ENCODE peak calls at places on chromosomes 6 and 20, in six cellular contexts. T is posterior cingulate gyrus; U is CD4-positive, alpha-beta T cell; Z is psoas muscle; Q is CD8-positive, alpha-beta memory T cell; R is HT1080. C is an unnamed sample.
A peak's percentile ranks its signal among the peaks of the same experiment; 100 is the strongest.

GRCh38 chr20:2168946-2169345 is 67.3 kb downstream of the STK35 start:
- DNase-seq in T (no peak), U (no peak), Z (no peak), Q (no peak), R (no peak), C (no peak)

GRCh38 chr6:16985484-16986284 is 116.2 kb upstream of the STMND1 start:
- DNase-seq in T (no peak), U (no peak), Z (no peak), Q (no peak), R (no peak), C (peak; percentile 39)

GRCh38 chr6:163306000-163306399 is 108.5 kb upstream of the QKI start:
- DNase-seq in T (no peak), U (no peak), Z (no peak), Q (no peak), R (no peak), C (no peak)

GRCh38 chr6:12935637-12936036 is 219.1 kb downstream of the PHACTR1 start:
- DNase-seq in T (no peak), U (no peak), Z (no peak), Q (no peak), R (no peak), C (no peak)

GRCh38 chr6:35081426-35081851 is 59.7 kb downstream of the TCP11 start:
- DNase-seq in T (peak; percentile 7), U (no peak), Z (no peak), Q (no peak), R (peak; percentile 9), C (peak; percentile 10)

GRCh38 chr6:142531727-142532126 is 229.9 kb downstream of the ADGRG6 start:
- DNase-seq in T (no peak), U (no peak), Z (no peak), Q (no peak), R (peak; percentile 38), C (no peak)

GRCh38 chr6:41958022-41958856 is 16.6 kb upstream of the CCND3 start:
- DNase-seq in T (no peak), U (no peak), Z (no peak), Q (no peak), R (no peak), C (no peak)

GRCh38 chr6:166408936-166409755 is 26.4 kb upstream of the MPC1 start:
- DNase-seq in T (no peak), U (no peak), Z (no peak), Q (no peak), R (no peak), C (no peak)

GRCh38 chr6:24428615-24429014 is 25.9 kb downstream of the MRS2 start:
- DNase-seq in T (no peak), U (no peak), Z (no peak), Q (no peak), R (peak; percentile 38), C (no peak)

GRCh38 chr20:14622796-14623195 is 285.4 kb upstream of the FLRT3 start:
- DNase-seq in T (no peak), U (no peak), Z (no peak), Q (no peak), R (peak; percentile 86), C (no peak)

GRCh38 chr6:169918954-169919549 is 167.6 kb downstream of the ERMARD start:
- DNase-seq in T (no peak), U (no peak), Z (no peak), Q (no peak), R (no peak), C (no peak)